ENCODE peak calls at places on chromosomes 16 and 17, in four cellular contexts. One of them, this sample, is unnamed.

GRCh38 chr17:42117397-42118125 is 3.6 kb downstream of the KAT2A start:
- DNase-seq in IMR-90: no peak
- DNase-seq in K562: no peak
- DNase-seq in GM12878: no peak
- DNase-seq in this sample: no peak

GRCh38 chr16:4792951-4793513 is 2.1 kb upstream of the SMIM22 start:
- DNase-seq in IMR-90: no peak
- DNase-seq in K562: no peak
- DNase-seq in GM12878: no peak
- DNase-seq in this sample: no peak

GRCh38 chr16:28298511-28298878 is 6.2 kb downstream of the SBK1 start:
- DNase-seq in GM12878: no peak
- DNase-seq in K562: no peak
- DNase-seq in IMR-90: no peak
- DNase-seq in this sample: no peak

GRCh38 chr17:66353937-66354401 is 51.6 kb downstream of the PRKCA start:
- DNase-seq in K562: no peak
- DNase-seq in IMR-90: peak
- DNase-seq in GM12878: no peak
- DNase-seq in this sample: peak

GRCh38 chr16:47143677-47144558 is at the start of gene NETO2:
- DNase-seq in IMR-90: peak
- DNase-seq in GM12878: no peak
- DNase-seq in K562: peak
- DNase-seq in this sample: peak

GRCh38 chr17:45008191-45008590 is 40.1 kb upstream of the C1QL1 start:
- DNase-seq in IMR-90: no peak
- DNase-seq in GM12878: no peak
- DNase-seq in K562: no peak
- DNase-seq in this sample: no peak

GRCh38 chr17:57603541-57603940 is 141.6 kb downstream of the CCDC182 start:
- DNase-seq in K562: no peak
- DNase-seq in IMR-90: no peak
- DNase-seq in GM12878: no peak
- DNase-seq in this sample: no peak

GRCh38 chr17:76371656-76372628 is 12.5 kb upstream of the SPHK1 start:
- DNase-seq in K562: no peak
- DNase-seq in IMR-90: peak
- DNase-seq in GM12878: no peak
- DNase-seq in this sample: peak

GRCh38 chr16:66359012-66359411 is 7.5 kb upstream of the CDH5 start:
- DNase-seq in GM12878: no peak
- DNase-seq in K562: no peak
- DNase-seq in IMR-90: peak
- DNase-seq in this sample: peak

GRCh38 chr16:2238396-2239230 is 2.4 kb downstream of the DNASE1L2 start:
- DNase-seq in K562: no peak
- DNase-seq in GM12878: no peak
- DNase-seq in IMR-90: no peak
- DNase-seq in this sample: no peak

GRCh38 chr17:1709403-1709891 is 730 bp downstream of the TLCD2 start:
- DNase-seq in GM12878: no peak
- DNase-seq in K562: no peak
- DNase-seq in IMR-90: no peak
- DNase-seq in this sample: no peak

GRCh38 chr16:54106078-54106477 is 180.5 kb downstream of the IRX3 start:
- DNase-seq in GM12878: no peak
- DNase-seq in K562: peak
- DNase-seq in IMR-90: no peak
- DNase-seq in this sample: no peak
- TF ChIP-seq FOS in GM12878: no peak
- TF ChIP-seq FOS in K562: no peak
- TF ChIP-seq FOS in IMR-90: no peak
- TF ChIP-seq FOS in this sample: no peak

DNA sequence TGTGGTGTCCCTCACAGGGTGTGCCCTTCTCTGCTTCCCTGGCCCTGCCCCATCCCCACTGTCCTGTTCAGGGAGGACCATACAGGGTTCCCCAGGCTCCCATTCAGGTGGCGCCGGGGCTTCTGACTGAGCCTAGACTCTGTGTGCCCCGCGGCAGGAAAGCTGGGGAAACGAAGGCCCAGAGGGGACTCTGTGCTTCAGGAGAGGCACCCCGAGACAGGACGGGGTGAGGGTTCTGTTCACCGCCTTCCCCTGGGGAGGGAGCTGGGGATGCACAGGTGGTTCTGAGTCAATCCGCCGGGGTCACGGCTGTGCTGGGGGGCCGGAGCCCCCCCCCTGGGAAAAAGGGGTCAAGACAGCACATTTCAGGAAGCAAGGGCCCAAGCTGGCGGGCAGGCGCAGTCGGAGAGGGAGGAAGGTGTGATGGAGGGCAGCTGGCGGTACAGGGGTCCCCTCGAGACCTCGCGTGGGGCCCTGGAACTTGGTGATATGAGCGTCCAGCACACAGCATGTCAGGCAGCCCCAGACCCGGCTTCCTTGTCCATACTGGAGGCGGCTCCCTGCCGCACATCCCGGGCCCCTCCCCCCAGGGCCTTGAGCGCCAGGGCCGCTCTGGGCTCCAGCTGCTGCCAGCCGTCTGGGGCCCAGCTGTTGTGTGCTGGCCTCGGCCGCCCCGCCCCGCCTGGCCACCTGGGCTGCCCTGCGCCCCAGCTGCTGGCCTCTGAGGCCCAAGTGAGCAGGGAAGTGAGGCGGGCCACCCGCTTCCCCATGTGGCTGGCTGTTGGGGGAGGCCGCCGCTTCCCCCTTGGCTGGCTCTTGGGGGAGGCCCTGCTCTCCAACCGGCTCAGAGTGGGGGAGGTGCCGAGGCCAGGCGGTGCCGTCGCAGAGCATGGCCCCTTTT is 5.6 kb upstream of the NOTUM start:
- DNase-seq in IMR-90: peak
- DNase-seq in GM12878: no peak
- DNase-seq in K562: no peak
- DNase-seq in this sample: no peak
- H3K4me2 ChIP-seq in IMR-90: no peak
- H3K4me2 ChIP-seq in GM12878: peak
- H3K4me2 ChIP-seq in K562: no peak
- H3K4me2 ChIP-seq in this sample: no peak

GRCh38 chr16:88769617-88770458 is 15.2 kb downstream of the PIEZO1 start:
- DNase-seq in K562: peak
- DNase-seq in GM12878: no peak
- DNase-seq in IMR-90: no peak
- DNase-seq in this sample: peak
- TF ChIP-seq POLR2A in K562: peak
- TF ChIP-seq POLR2A in GM12878: peak
- TF ChIP-seq POLR2A in IMR-90: no peak
- TF ChIP-seq POLR2A in this sample: no peak

GRCh38 chr17:6110088-6110487 is 39.9 kb downstream of the WSCD1 start:
- DNase-seq in K562: no peak
- DNase-seq in GM12878: no peak
- DNase-seq in IMR-90: no peak
- DNase-seq in this sample: no peak
- TF ChIP-seq FOS in K562: no peak
- TF ChIP-seq FOS in GM12878: no peak
- TF ChIP-seq FOS in IMR-90: no peak
- TF ChIP-seq FOS in this sample: no peak

This sample was measured in endothelial cell of umbilical vein.